ENCODE peak calls at places on chromosomes 5 and 9, in nine cellular contexts. I, G, U, D, V, Y, C, M and W are unnamed samples.

GRCh38 chr9:125983681-125984080 is 236.5 kb downstream of the PBX3 start:
- DNase-seq in I (no peak), G (no peak), U (no peak), D (no peak), V (no peak), Y (no peak), C (no peak), M (no peak), W (no peak)

GRCh38 chr9:93884808-93885207 is 70.3 kb downstream of the BARX1 start:
- DNase-seq in I (no peak), G (no peak), U (no peak), D (no peak), V (no peak), Y (no peak), C (no peak), M (no peak), W (no peak)

GRCh38 chr9:5799314-5799713 is 33.6 kb downstream of the ERMP1 start:
- DNase-seq in I (no peak), G (no peak), U (no peak), D (no peak), V (no peak), Y (peak), C (no peak), M (no peak), W (peak)

GRCh38 chr9:132694144-132694543 is 23.9 kb downstream of the GTF3C4 start:
- DNase-seq in I (no peak), G (no peak), U (no peak), D (no peak), V (no peak), Y (peak), C (no peak), M (no peak), W (no peak)

GRCh38 chr9:126638571-126639132 is 24.9 kb downstream of the LMX1B start:
- DNase-seq in I (no peak), G (no peak), U (no peak), D (no peak), V (no peak), Y (no peak), C (no peak), M (no peak), W (no peak)

GRCh38 chr5:6236858-6237481 is 141.4 kb downstream of the MED10 start:
- DNase-seq in I (no peak), G (no peak), U (no peak), D (no peak), V (no peak), Y (no peak), C (no peak), M (no peak), W (no peak)

GRCh38 chr5:58871648-58872242 is 288.9 kb downstream of the RAB3C start:
- DNase-seq in I (no peak), G (no peak), U (no peak), D (no peak), V (no peak), Y (peak), C (no peak), M (no peak), W (peak)

GRCh38 chr5:124524552-124525232 is 221.7 kb downstream of the ZNF608 start:
- DNase-seq in I (no peak), G (no peak), U (peak), D (no peak), V (peak), Y (no peak), C (no peak), M (no peak), W (no peak)

GRCh38 chr5:1415059-1415425 is 30.2 kb downstream of the SLC6A3 start:
- DNase-seq in I (no peak), G (no peak), U (no peak), D (no peak), V (no peak), Y (no peak), C (no peak), M (no peak), W (no peak)

GRCh38 chr5:42522783-42523182 is 99.5 kb downstream of the GHR start:
- DNase-seq in I (no peak), G (no peak), U (no peak), D (no peak), V (no peak), Y (no peak), C (no peak), M (no peak), W (no peak)

GRCh38 chr5:83957188-83957587 is 236.5 kb upstream of the HAPLN1 start:
- DNase-seq in I (no peak), G (no peak), U (no peak), D (no peak), V (no peak), Y (no peak), C (no peak), M (no peak), W (no peak)

GRCh38 chr9:137876269-137876668 is 1.3 kb upstream of the CACNA1B start:
- DNase-seq in I (no peak), G (no peak), U (no peak), D (no peak), V (no peak), Y (no peak), C (no peak), M (no peak), W (no peak)

GRCh38 chr5:175381116-175381515 is 62.9 kb downstream of the DRD1 start:
- DNase-seq in I (no peak), G (no peak), U (no peak), D (no peak), V (no peak), Y (no peak), C (no peak), M (no peak), W (no peak)

GRCh38 chr5:127878174-127878750 is 175.1 kb downstream of the CCDC192 start:
- DNase-seq in I (no peak), G (no peak), U (no peak), D (peak), V (no peak), Y (peak), C (peak), M (no peak), W (peak)